ENCODE peak calls at places on chromosomes 3 and 15, in four cellular contexts. K is trophoblast cell, F is germinal center, S is nephron progenitor cell. O is an unnamed sample.

GRCh38 chr3:56851966-56852884 is 50.5 kb upstream of the ARHGEF3 start:
- DNase-seq in K (peak), F (no peak), S (no peak), O (no peak)

GRCh38 chr15:62803856-62804400 is 238.6 kb upstream of the TPM1 start:
- DNase-seq in K (no peak), F (no peak), S (no peak), O (no peak)

GRCh38 chr3:183306798-183307671 is 54.0 kb downstream of the B3GNT5 start:
- DNase-seq in K (peak), F (peak), S (no peak), O (no peak)

GRCh38 chr15:41698779-41699178 is 38.6 kb downstream of the MGA start:
- DNase-seq in K (no peak), F (no peak), S (no peak), O (no peak)

GRCh38 chr3:155185623-155186022 is 105.5 kb downstream of the MME start:
- DNase-seq in K (peak), F (no peak), S (no peak), O (peak)

GRCh38 chr15:52112203-52112750 is 298 bp downstream of the BCL2L10 start:
- DNase-seq in K (peak), F (peak), S (no peak), O (no peak)

GRCh38 chr3:15983232-15983631 is 185.5 kb upstream of the ANKRD28 start:
- DNase-seq in K (peak), F (no peak), S (no peak), O (no peak)

GRCh38 chr3:157067114-157067513 is 92.8 kb downstream of the CCNL1 start:
- DNase-seq in K (no peak), F (no peak), S (no peak), O (no peak)

GRCh38 chr3:87489892-87490291 is 213.5 kb upstream of the POU1F1 start:
- DNase-seq in K (no peak), F (no peak), S (no peak), O (no peak)

GRCh38 chr15:40090774-40091455 is 17.8 kb downstream of the BMF start:
- DNase-seq in K (no peak), F (no peak), S (no peak), O (no peak)

GRCh38 chr15:69979269-69979668 is 118.4 kb downstream of the TLE3 start:
- DNase-seq in K (peak), F (peak), S (no peak), O (no peak)

GRCh38 chr15:63481105-63481810 is 23.1 kb upstream of the USP3 start:
- DNase-seq in K (no peak), F (no peak), S (no peak), O (no peak)